ENCODE peak calls at places on chromosomes 3 and 15, in seven cellular contexts. O, P, N, V, U, H and D are unnamed samples. For H3K9me3, the result is how much of the 10 kb centered on the place peaks cover.

GRCh38 chr3:192825657-192826200 is 91.9 kb downstream of the MB21D2 start:
- DNase-seq in O (no peak), P (no peak), N (no peak), V (no peak), U (no peak), H (peak), D (no peak)

GRCh38 chr3:154955907-154956533 is 124.1 kb upstream of the MME start:
- DNase-seq in O (no peak), P (no peak), N (no peak), V (no peak), U (no peak), H (no peak), D (no peak)

GRCh38 chr3:124351430-124352142 is 359.7 kb upstream of the ROPN1 start:
- DNase-seq in O (no peak), P (peak), N (no peak), V (no peak), U (peak), H (peak), D (peak)

GRCh38 chr3:170809021-170809974 is 60.7 kb downstream of the RPL22L1 start:
- DNase-seq in O (no peak), P (peak), N (no peak), V (no peak), U (peak), H (peak), D (no peak)

GRCh38 chr3:168620854-168621253 is 525.1 kb upstream of the GOLIM4 start:
- DNase-seq in O (no peak), P (peak), N (peak), V (no peak), U (peak), H (peak), D (no peak)

GRCh38 chr3:69490971-69491370 is 105.1 kb upstream of the FRMD4B start:
- DNase-seq in O (no peak), P (no peak), N (no peak), V (no peak), U (no peak), H (no peak), D (no peak)

GRCh38 chr15:31955734-31956133 is 74.6 kb upstream of the CHRNA7 start:
- DNase-seq in O (no peak), P (no peak), N (no peak), V (no peak), U (no peak), H (no peak), D (no peak)

GRCh38 chr15:36579792-36580431 is 486 bp downstream of the CDIN1 start:
- DNase-seq in O (no peak), P (peak), N (peak), V (no peak), U (peak), H (peak), D (no peak)

GRCh38 chr3:99781761-99782160 is 35.9 kb upstream of the CMSS1 start:
- DNase-seq in O (no peak), P (no peak), N (no peak), V (no peak), U (peak), H (no peak), D (no peak)

GRCh38 chr3:118766306-118766669 is 268.4 kb downstream of the IGSF11 start:
- DNase-seq in O (no peak), P (no peak), N (no peak), V (no peak), U (no peak), H (no peak), D (no peak)

GRCh38 chr3:12116892-12117291 is 41.8 kb downstream of the TIMP4 start:
- DNase-seq in O (no peak), P (no peak), N (no peak), V (no peak), U (no peak), H (no peak), D (no peak)

GRCh38 chr15:83556754-83557153 is 97.2 kb upstream of the ADAMTSL3 start:
- DNase-seq in O (no peak), P (no peak), N (no peak), V (no peak), U (no peak), H (no peak), D (no peak)

GRCh38 chr15:51708013-51708412 is 26.7 kb downstream of the SCG3 start:
- DNase-seq in O (no peak), P (no peak), N (no peak), V (no peak), U (no peak), H (no peak), D (no peak)

GRCh38 chr3:183513046-183513706 is 42.3 kb downstream of the KLHL6 start:
- DNase-seq in O (no peak), P (peak), N (no peak), V (no peak), U (no peak), H (no peak), D (no peak)

GRCh38 chr3:150699068-150699635 is 4.6 kb downstream of the ERICH6 start:
- DNase-seq in O (no peak), P (no peak), N (no peak), V (no peak), U (peak), H (peak), D (no peak)

GRCh38 chr3:195796795-195797194 is 14.9 kb downstream of the MUC4 start:
- DNase-seq in O (no peak), P (no peak), N (no peak), V (no peak), U (no peak), H (no peak), D (no peak)

GRCh38 chr3:23283625-23284024 is 80.5 kb downstream of the UBE2E2 start:
- DNase-seq in O (no peak), P (no peak), N (no peak), V (no peak), U (no peak), H (no peak), D (no peak)

GRCh38 chr3:50671331-50671730 is 3.4 kb upstream of the DOCK3 start:
- DNase-seq in O (no peak), P (no peak), N (no peak), V (no peak), U (peak), H (no peak), D (no peak)

GRCh38 chr15:65901836-65902235 is 32.5 kb downstream of the RAB11A start:
- DNase-seq in O (no peak), P (no peak), N (no peak), V (no peak), U (no peak), H (no peak), D (no peak)

GRCh38 chr3:148902173-148902791 is 37.2 kb downstream of the CPA3 start:
- DNase-seq in O (no peak), P (no peak), N (no peak), V (no peak), U (peak), H (no peak), D (no peak)

GRCh38 chr3:15989419-15989818 is 185.1 kb upstream of the GALNT15 start:
- DNase-seq in O (no peak), P (no peak), N (no peak), V (no peak), U (peak), H (no peak), D (no peak)

GRCh38 chr3:183098538-183099025 is 714 bp downstream of the MCCC1 start:
- DNase-seq in O (no peak), P (no peak), N (no peak), V (no peak), U (no peak), H (no peak), D (no peak)

GRCh38 chr15:65954289-65954741 is 85.0 kb downstream of the RAB11A start:
- DNase-seq in O (no peak), P (no peak), N (no peak), V (no peak), U (peak), H (no peak), D (no peak)

GRCh38 chr15:99566157-99566900 is 545 bp downstream of the MEF2A start:
- DNase-seq in O (peak), P (peak), N (no peak), V (peak), U (peak), H (no peak), D (peak)

GRCh38 chr3:179027326-179027900 is 44.2 kb downstream of the ZMAT3 start:
- DNase-seq in O (no peak), P (peak), N (no peak), V (no peak), U (no peak), H (no peak), D (no peak)

GRCh38 chr3:4748701-4749378 is 230.4 kb upstream of the BHLHE40 start:
- DNase-seq in O (no peak), P (peak), N (no peak), V (no peak), U (no peak), H (peak), D (no peak)

GRCh38 chr3:30671527-30672286 is 65.3 kb downstream of the TGFBR2 start:
- DNase-seq in O (no peak), P (no peak), N (no peak), V (no peak), U (no peak), H (no peak), D (no peak)

GRCh38 chr15:90838066-90838465 is 30.3 kb upstream of the FURIN start:
- DNase-seq in O (no peak), P (no peak), N (no peak), V (peak), U (no peak), H (no peak), D (no peak)

GRCh38 chr3:39287859-39288221 is 8.0 kb upstream of the CX3CR1 start:
- DNase-seq in O (no peak), P (no peak), N (no peak), V (no peak), U (no peak), H (no peak), D (no peak)

GRCh38 chr3:39285333-39285732 is 5.5 kb upstream of the CX3CR1 start:
- DNase-seq in O (no peak), P (no peak), N (no peak), V (no peak), U (no peak), H (no peak), D (no peak)

GRCh38 chr3:39288300-39288808 is 8.5 kb upstream of the CX3CR1 start:
- DNase-seq in O (peak), P (peak), N (peak), V (peak), U (peak), H (peak), D (peak)

GRCh38 chr3:39287216-39287858 is 7.5 kb upstream of the CX3CR1 start:
- DNase-seq in O (no peak), P (no peak), N (no peak), V (no peak), U (peak), H (no peak), D (no peak)

GRCh38 chr3:39286771-39287170 is 6.9 kb upstream of the CX3CR1 start:
- DNase-seq in O (no peak), P (no peak), N (no peak), V (no peak), U (no peak), H (no peak), D (no peak)
- H3K27ac ChIP-seq in O (no peak), P (no peak), N (no peak), V (no peak), U (no peak), H (no peak), D (no peak)

DNA sequence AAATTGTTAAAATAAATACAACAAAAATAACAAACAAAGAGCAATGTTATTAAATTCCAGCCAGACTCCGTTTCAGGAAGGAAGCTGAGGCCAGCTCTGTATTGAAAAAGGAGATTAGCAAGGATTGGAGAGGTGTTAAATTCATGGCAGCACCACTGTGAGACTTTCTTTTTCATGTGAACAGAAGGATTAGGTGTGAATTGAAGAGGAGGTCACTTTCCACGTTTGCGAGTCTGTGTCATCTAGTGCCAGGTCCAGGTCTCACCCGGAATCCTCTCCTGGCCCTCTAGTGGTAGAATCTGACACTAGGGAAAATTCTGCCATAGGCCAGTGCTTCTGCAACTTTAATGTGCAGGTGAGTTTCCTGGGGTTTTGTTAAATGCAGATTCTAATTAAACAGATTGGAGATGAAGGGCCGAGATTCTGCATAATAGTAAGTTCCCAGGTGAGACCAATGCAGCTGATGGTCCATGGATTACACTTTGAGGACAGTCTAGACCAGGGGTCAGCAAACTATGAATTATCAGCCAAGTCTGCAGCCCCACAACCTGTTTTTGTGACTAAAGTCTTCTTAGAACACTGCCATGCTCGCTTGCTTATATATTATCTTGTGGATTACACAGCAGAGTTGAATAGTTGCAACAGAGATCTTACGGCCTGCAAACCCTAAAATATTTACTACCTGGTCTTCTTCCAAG is 9.2 kb upstream of the SLC6A1 start:
- DNase-seq in O (no peak), P (peak), N (peak), V (no peak), U (peak), H (peak), D (peak)
- TF ChIP-seq CTCF in O (peak), P (peak), N (peak), V (peak), U (peak), H (peak), D (peak)

GRCh38 chr15:20341901-20342605 is 199.5 kb downstream of the GOLGA6L6 start:
- DNase-seq in O (peak), P (no peak), N (peak), V (peak), U (peak), H (no peak), D (peak)
- H3K9me3 ChIP-seq in O (under half), P (under half), N (half or more), V (under half), U (half or more), H (half or more), D (under half)

DNA sequence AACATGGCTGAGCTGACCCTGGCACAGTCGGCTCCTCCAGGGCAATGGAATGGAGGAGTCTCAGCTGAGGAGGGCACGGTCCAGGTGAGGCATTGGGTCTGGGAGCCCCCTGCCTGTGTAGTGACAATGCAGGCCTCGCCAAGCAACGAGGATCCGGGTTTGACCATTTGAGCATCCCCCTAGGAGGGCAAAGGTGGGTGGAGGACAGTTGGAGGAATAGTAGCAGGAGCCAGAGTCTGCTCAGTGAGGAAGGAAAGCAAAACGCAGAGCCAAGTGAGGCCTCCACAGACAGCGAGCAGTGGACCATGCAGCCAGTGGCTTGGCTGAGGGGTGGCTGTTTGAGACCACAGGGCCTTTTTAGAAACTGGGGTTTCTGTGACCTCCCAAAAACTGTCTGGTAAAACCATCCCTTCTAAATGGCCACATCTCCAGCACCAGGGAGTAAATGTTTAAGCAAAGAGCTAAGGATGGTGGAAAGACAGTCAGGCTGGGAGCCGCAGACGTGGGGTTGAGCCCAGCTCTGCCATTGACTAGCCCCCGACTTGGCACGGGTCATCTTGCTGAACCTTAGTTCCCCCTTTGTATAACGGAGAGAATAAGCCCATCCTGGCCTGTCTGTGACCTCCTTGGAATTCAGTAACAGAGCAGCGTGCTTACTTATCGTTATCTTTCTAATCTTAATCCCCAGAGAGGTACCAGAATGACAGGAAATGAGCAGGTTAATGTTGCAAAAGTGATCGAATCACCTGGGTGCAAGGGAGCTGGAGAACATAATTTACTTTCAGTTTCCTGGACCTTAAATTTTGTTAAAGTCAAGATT is 46.8 kb downstream of the CMTM6 start:
- DNase-seq in O (no peak), P (no peak), N (peak), V (no peak), U (no peak), H (no peak), D (no peak)
- H3K27ac ChIP-seq in O (no peak), P (no peak), N (no peak), V (peak), U (no peak), H (no peak), D (no peak)

GRCh38 chr3:140376136-140376889 is 301.6 kb upstream of the TRIM42 start:
- DNase-seq in O (no peak), P (no peak), N (no peak), V (no peak), U (no peak), H (no peak), D (no peak)

GRCh38 chr3:140378571-140379340 is 299.1 kb upstream of the TRIM42 start:
- DNase-seq in O (no peak), P (peak), N (no peak), V (no peak), U (no peak), H (no peak), D (no peak)

GRCh38 chr3:140375002-140375401 is 302.9 kb upstream of the TRIM42 start:
- DNase-seq in O (no peak), P (no peak), N (no peak), V (no peak), U (no peak), H (no peak), D (no peak)

DNA sequence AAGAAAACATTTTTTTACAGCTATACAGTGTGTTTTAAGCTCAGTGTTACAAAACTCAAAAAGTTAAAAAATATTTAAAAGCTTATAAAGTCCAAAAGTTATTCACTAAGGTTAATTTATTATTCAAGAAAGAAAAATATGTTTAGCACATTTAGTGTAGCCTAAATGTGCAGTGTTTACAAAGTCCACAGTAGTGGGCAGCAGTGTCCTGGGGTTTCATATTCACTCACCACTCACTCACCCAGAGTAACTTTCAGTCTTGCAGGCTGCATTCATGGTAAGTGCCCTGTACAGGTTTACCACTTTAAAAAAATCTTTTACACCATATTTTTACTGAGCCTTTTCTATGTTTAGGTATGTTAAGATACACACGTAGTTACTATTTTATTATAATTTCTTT is 300.2 kb upstream of the TRIM42 start:
- DNase-seq in O (no peak), P (no peak), N (no peak), V (no peak), U (no peak), H (no peak), D (no peak)
- TF ChIP-seq CTCF in O (no peak), P (no peak), N (no peak), V (no peak), U (no peak), H (no peak), D (no peak)

GRCh38 chr3:52733256-52733891 is 27.5 kb downstream of the SPCS1 start:
- DNase-seq in O (no peak), P (no peak), N (no peak), V (no peak), U (no peak), H (no peak), D (no peak)

GRCh38 chr3:52731590-52731989 is 25.7 kb downstream of the SPCS1 start:
- DNase-seq in O (no peak), P (no peak), N (no peak), V (no peak), U (no peak), H (no peak), D (no peak)

GRCh38 chr3:52730681-52731080 is 24.8 kb downstream of the SPCS1 start:
- DNase-seq in O (no peak), P (no peak), N (no peak), V (no peak), U (no peak), H (no peak), D (no peak)
- H3K9me3 ChIP-seq in O (under half), P (under half), N (under half), V (under half), U (under half), H (under half), D (under half)

DNA sequence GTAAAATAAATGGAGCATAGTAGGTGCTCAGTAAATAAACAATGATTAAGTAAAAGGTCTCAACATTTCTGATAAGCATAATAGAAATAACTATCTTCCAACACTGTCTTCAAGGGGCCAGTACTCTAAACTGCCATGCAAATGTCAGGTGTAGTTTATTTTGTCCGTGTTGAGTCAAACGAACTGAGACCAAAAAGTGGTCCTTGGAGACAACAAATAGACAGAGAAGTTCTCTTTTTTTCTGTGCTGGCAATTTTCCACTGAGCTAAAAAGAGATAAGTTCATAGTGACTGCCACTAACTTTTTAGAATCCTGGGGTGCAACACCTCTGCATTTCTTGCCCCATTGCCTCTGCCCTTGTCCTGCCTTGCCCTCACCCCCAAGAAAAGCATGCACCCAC is 14.7 kb upstream of the MBNL1 start:
- DNase-seq in O (no peak), P (no peak), N (no peak), V (no peak), U (no peak), H (no peak), D (no peak)
- H3K27ac ChIP-seq in O (no peak), P (no peak), N (no peak), V (peak), U (no peak), H (no peak), D (no peak)

DNA sequence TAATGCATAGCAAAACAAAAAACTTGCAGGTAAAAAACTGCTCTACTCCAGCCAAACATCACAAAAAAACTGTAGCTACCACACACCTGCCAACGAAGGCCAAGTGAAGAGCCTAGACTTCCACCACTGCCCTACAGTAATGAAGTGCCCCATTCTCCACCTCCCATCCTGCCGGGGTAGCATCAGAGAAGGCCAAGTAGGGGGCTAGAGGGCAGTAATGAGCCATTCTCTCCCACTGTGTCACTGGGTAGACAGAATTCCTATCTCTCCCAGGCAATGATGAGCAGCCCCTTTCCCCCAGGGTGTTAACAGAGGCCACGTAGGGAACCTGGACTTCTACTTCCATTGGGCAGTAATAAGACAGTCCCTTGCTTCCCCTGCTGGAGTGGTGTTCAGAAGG is 9.5 kb downstream of the SEC22C start:
- DNase-seq in O (no peak), P (peak), N (no peak), V (no peak), U (peak), H (peak), D (no peak)
- TF ChIP-seq CTCF in O (peak), P (peak), N (no peak), V (peak), U (peak), H (peak), D (peak)

GRCh38 chr3:49236226-49236625 is 40.8 kb downstream of the C3orf62 start:
- DNase-seq in O (no peak), P (no peak), N (no peak), V (no peak), U (no peak), H (no peak), D (no peak)
- H3K9me3 ChIP-seq in O (under half), P (under half), N (under half), V (under half), U (under half), H (under half), D (under half)